ENCODE peak calls at places on chromosome 20, in four cellular contexts. G is NCI-H1417, N is AML-193, L is activated T-cell treated with anti-CD3 and anti-CD28 coated beads for 1 hour. W is an unnamed sample.

GRCh38 chr20:3788685-3789155 is 2.2 kb upstream of the CENPB start:
- DNase-seq in G (no peak), N (no peak), L (no peak), W (no peak)

GRCh38 chr20:48002517-48002970 is 217.3 kb upstream of the SULF2 start:
- DNase-seq in G (no peak), N (no peak), L (no peak), W (no peak)

GRCh38 chr20:5735845-5736530 is 14.2 kb upstream of the SHLD1 start:
- DNase-seq in G (no peak), N (no peak), L (no peak), W (peak)

GRCh38 chr20:41697861-41698559 is 79.8 kb upstream of the CHD6 start:
- DNase-seq in G (peak), N (peak), L (no peak), W (peak)

GRCh38 chr20:53738039-53738944 is 144.7 kb upstream of the ZNF217 start:
- DNase-seq in G (peak), N (no peak), L (no peak), W (peak)

GRCh38 chr20:1623501-1624250 is 3.9 kb upstream of the SIRPB1 start:
- DNase-seq in G (no peak), N (peak), L (no peak), W (no peak)

GRCh38 chr20:51529027-51529749 is 13.3 kb downstream of the NFATC2 start:
- DNase-seq in G (no peak), N (no peak), L (no peak), W (peak)

GRCh38 chr20:36320898-36321695 is 15.0 kb downstream of the DLGAP4 start:
- DNase-seq in G (no peak), N (no peak), L (no peak), W (no peak)

GRCh38 chr20:32336918-32337347 is 21.2 kb upstream of the ASXL1 start:
- DNase-seq in G (no peak), N (peak), L (no peak), W (no peak)

GRCh38 chr20:57747889-57748456 is 38.2 kb upstream of the PMEPA1 start:
- DNase-seq in G (no peak), N (no peak), L (no peak), W (no peak)

GRCh38 chr20:62704341-62704948 is 4.2 kb upstream of the NTSR1 start:
- DNase-seq in G (peak), N (no peak), L (no peak), W (peak)

GRCh38 chr20:34105978-34106675 is 5.9 kb downstream of the EIF2S2 start:
- DNase-seq in G (no peak), N (no peak), L (no peak), W (no peak)

GRCh38 chr20:50848341-50848808 is 53.5 kb downstream of the BCAS4 start:
- DNase-seq in G (no peak), N (no peak), L (no peak), W (no peak)

GRCh38 chr20:12965212-12965879 is 43.4 kb upstream of the SPTLC3 start:
- DNase-seq in G (no peak), N (no peak), L (no peak), W (no peak)

GRCh38 chr20:16930656-16931055 is 182.5 kb downstream of the OTOR start:
- DNase-seq in G (no peak), N (no peak), L (no peak), W (no peak)

GRCh38 chr20:13486694-13487093 is 152.0 kb downstream of the TASP1 start:
- DNase-seq in G (no peak), N (no peak), L (no peak), W (no peak)

GRCh38 chr20:45085289-45085688 is 15.6 kb downstream of the KCNS1 start:
- DNase-seq in G (no peak), N (no peak), L (no peak), W (no peak)

GRCh38 chr20:50303573-50304500 is 113.2 kb downstream of the CEBPB start:
- DNase-seq in G (peak), N (no peak), L (no peak), W (peak)

GRCh38 chr20:634526-634925 is 18.5 kb downstream of the SRXN1 start:
- DNase-seq in G (no peak), N (no peak), L (no peak), W (no peak)

GRCh38 chr20:44010162-44010704 is 95.6 kb downstream of the TOX2 start:
- DNase-seq in G (peak), N (no peak), L (no peak), W (no peak)

GRCh38 chr20:57440678-57441509 is 49.7 kb downstream of the RBM38 start:
- DNase-seq in G (no peak), N (no peak), L (no peak), W (no peak)

GRCh38 chr20:20744170-20744725 is 31.8 kb upstream of the RALGAPA2 start:
- DNase-seq in G (peak), N (no peak), L (no peak), W (no peak)

GRCh38 chr20:10793741-10794140 is 119.9 kb upstream of the JAG1 start:
- DNase-seq in G (peak), N (no peak), L (no peak), W (no peak)